ENCODE peak calls at places on chromosomes 12 and 14, in seven cellular contexts. W is K562, N is GM23248, Q is PC-3, M is SK-N-SH, I is endothelial cell of umbilical vein, G is kidney. S is an unnamed sample.

GRCh38 chr14:68468437-68469207 is 324.2 kb downstream of the ZFP36L1 start:
- DNase-seq in W (no peak), N (peak), Q (peak), M (no peak), I (peak), G (peak), S (no peak)

GRCh38 chr14:91793704-91794103 is 61.8 kb upstream of the CATSPERB start:
- DNase-seq in W (no peak), N (no peak), Q (no peak), M (no peak), I (no peak), G (no peak), S (no peak)

GRCh38 chr14:39342768-39343167 is 89.5 kb downstream of the FBXO33 start:
- DNase-seq in W (no peak), N (no peak), Q (no peak), M (no peak), I (no peak), G (no peak), S (no peak)

GRCh38 chr12:779745-780734 is 27.7 kb downstream of the WNK1 start:
- DNase-seq in W (no peak), N (peak), Q (peak), M (no peak), I (peak), G (no peak), S (no peak)

GRCh38 chr14:100677152-100677924 is 49.4 kb upstream of the DLK1 start:
- DNase-seq in W (no peak), N (no peak), Q (no peak), M (peak), I (no peak), G (no peak), S (no peak)

GRCh38 chr12:6469092-6469491 is 1.4 kb downstream of the VAMP1 start:
- DNase-seq in W (no peak), N (no peak), Q (no peak), M (no peak), I (no peak), G (no peak), S (no peak)

GRCh38 chr12:124440031-124440626 is 127.3 kb downstream of the NCOR2 start:
- DNase-seq in W (no peak), N (no peak), Q (no peak), M (no peak), I (no peak), G (no peak), S (no peak)

GRCh38 chr14:49585803-49586672 is at the start of gene RPS29:
- DNase-seq in W (peak), N (peak), Q (peak), M (peak), I (peak), G (peak), S (peak)

GRCh38 chr12:66304296-66304915 is 2.1 kb downstream of the HELB start:
- DNase-seq in W (no peak), N (no peak), Q (no peak), M (no peak), I (no peak), G (no peak), S (no peak)

GRCh38 chr14:55094630-55095157 is 34.4 kb upstream of the LGALS3 start:
- DNase-seq in W (no peak), N (peak), Q (peak), M (no peak), I (no peak), G (no peak), S (no peak)

GRCh38 chr12:105330938-105331804 is 680 bp downstream of the C12orf75 start:
- DNase-seq in W (peak), N (peak), Q (peak), M (no peak), I (no peak), G (peak), S (peak)

GRCh38 chr12:91003737-91004136 is 1.0 kb downstream of the EPYC start:
- DNase-seq in W (no peak), N (no peak), Q (no peak), M (no peak), I (no peak), G (no peak), S (no peak)

GRCh38 chr14:29144598-29144997 is 378.0 kb downstream of the FOXG1 start:
- DNase-seq in W (no peak), N (peak), Q (peak), M (no peak), I (no peak), G (no peak), S (no peak)

GRCh38 chr12:105474672-105475071 is 144.2 kb downstream of the C12orf75 start:
- DNase-seq in W (no peak), N (peak), Q (peak), M (no peak), I (peak), G (no peak), S (no peak)

GRCh38 chr12:33708935-33709334 is 269.3 kb upstream of the SYT10 start:
- DNase-seq in W (no peak), N (no peak), Q (peak), M (no peak), I (no peak), G (no peak), S (no peak)

GRCh38 chr12:47133981-47134380 is 54.2 kb upstream of the AMIGO2 start:
- DNase-seq in W (no peak), N (peak), Q (no peak), M (no peak), I (no peak), G (no peak), S (no peak)

GRCh38 chr12:124264089-124264795 is 30.7 kb upstream of the RFLNA start:
- DNase-seq in W (no peak), N (no peak), Q (no peak), M (no peak), I (no peak), G (peak), S (no peak)

GRCh38 chr12:81147286-81147919 is 69.5 kb downstream of the ACSS3 start:
- DNase-seq in W (no peak), N (no peak), Q (no peak), M (no peak), I (no peak), G (no peak), S (no peak)

GRCh38 chr12:49941556-49942511 is 8.7 kb upstream of the AQP2 start:
- DNase-seq in W (no peak), N (no peak), Q (no peak), M (no peak), I (no peak), G (no peak), S (no peak)

GRCh38 chr12:130876297-130876696 is 4.4 kb downstream of the RAN start:
- DNase-seq in W (no peak), N (no peak), Q (no peak), M (no peak), I (no peak), G (no peak), S (no peak)

GRCh38 chr14:32896979-32897723 is 41.5 kb upstream of the NPAS3 start:
- DNase-seq in W (no peak), N (peak), Q (peak), M (no peak), I (peak), G (no peak), S (no peak)

GRCh38 chr12:112011685-112012084 is 1.3 kb downstream of the TMEM116 start:
- DNase-seq in W (no peak), N (no peak), Q (no peak), M (no peak), I (no peak), G (no peak), S (no peak)

GRCh38 chr12:114163766-114164165 is 197.6 kb upstream of the RBM19 start:
- DNase-seq in W (no peak), N (peak), Q (peak), M (no peak), I (no peak), G (no peak), S (no peak)

GRCh38 chr14:23423657-23424056 is 11.8 kb downstream of the MYH7 start:
- DNase-seq in W (no peak), N (no peak), Q (no peak), M (no peak), I (no peak), G (peak), S (no peak)

GRCh38 chr14:23416801-23417200 is 8.7 kb upstream of the MYH6 start:
- DNase-seq in W (no peak), N (no peak), Q (no peak), M (no peak), I (no peak), G (no peak), S (no peak)

GRCh38 chr14:23418021-23418420 is 9.9 kb upstream of the MYH6 start:
- DNase-seq in W (no peak), N (no peak), Q (no peak), M (no peak), I (no peak), G (no peak), S (no peak)

GRCh38 chr14:23425169-23425568 is 10.3 kb downstream of the MYH7 start:
- DNase-seq in W (no peak), N (no peak), Q (no peak), M (no peak), I (no peak), G (peak), S (no peak)

GRCh38 chr14:23421594-23421993 is 13.5 kb upstream of the MYH6 start:
- DNase-seq in W (no peak), N (no peak), Q (no peak), M (no peak), I (no peak), G (no peak), S (no peak)
- H3K27ac ChIP-seq in W (no peak), N (no peak), Q (no peak), M (no peak), I (no peak), G (no peak), S (no peak)

DNA sequence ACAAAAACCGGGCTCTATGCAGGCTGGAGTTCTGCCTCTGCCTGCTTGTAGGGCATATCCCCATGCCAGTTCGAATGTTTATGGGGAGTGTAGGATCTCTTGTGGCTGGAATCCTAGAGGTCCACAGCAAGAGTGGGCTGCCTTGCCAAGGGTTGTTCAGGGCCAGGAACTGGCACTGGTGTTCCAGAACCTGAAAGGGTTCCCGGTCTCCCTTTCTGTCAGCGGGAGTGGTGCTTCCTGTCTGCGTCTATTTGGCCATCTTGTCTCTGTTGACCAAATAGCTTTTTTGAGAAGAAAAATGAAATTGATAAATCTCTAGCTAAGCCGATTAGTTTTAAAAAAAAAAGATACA is 17.8 kb downstream of the OLR1 start:
- DNase-seq in W (no peak), N (no peak), Q (no peak), M (peak), I (no peak), G (no peak), S (no peak)
- H3K9ac ChIP-seq in W (no peak), N (no peak), Q (no peak), M (no peak), I (no peak), G (peak), S (peak)

DNA sequence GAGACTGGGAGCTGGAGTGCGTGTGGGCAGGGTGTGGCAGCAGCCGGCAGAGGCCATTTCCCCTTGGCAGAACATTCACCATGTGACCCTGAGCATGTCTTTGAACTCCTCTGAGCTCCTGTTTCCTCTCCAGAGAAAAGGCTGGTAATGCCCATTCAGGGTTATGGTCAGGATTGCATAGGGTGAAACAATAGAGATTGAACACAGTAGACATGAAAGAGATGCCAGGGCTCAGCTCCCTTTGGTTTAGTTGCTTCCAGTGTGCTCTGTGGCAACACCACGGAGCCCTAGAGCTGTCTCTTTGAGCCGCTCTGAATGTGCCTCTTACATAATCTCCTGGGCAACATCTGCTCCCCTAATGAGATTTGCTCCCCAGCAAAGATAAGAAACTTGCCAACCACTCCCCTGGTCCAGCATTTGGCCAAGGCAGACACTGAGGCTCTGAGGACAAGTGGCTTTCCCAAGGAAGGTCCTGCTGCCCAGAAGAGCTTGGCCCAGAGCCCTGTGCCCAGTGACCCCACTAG is 4.6 kb downstream of the IFI27 start:
- DNase-seq in W (no peak), N (peak), Q (no peak), M (peak), I (peak), G (no peak), S (peak)
- H3K27ac ChIP-seq in W (no peak), N (no peak), Q (no peak), M (no peak), I (no peak), G (no peak), S (no peak)

GRCh38 chr12:120095356-120096135 is 21.0 kb downstream of the RAB35 start:
- DNase-seq in W (no peak), N (no peak), Q (no peak), M (no peak), I (no peak), G (peak), S (no peak)
- H3K9ac ChIP-seq in W (no peak), N (no peak), Q (no peak), M (no peak), I (no peak), G (no peak), S (no peak)

GRCh38 chr14:104871656-104872468 is 6.8 kb downstream of the CEP170B start:
- DNase-seq in W (no peak), N (peak), Q (no peak), M (no peak), I (no peak), G (peak), S (no peak)
- H3K27ac ChIP-seq in W (no peak), N (no peak), Q (no peak), M (no peak), I (no peak), G (no peak), S (no peak)

DNA sequence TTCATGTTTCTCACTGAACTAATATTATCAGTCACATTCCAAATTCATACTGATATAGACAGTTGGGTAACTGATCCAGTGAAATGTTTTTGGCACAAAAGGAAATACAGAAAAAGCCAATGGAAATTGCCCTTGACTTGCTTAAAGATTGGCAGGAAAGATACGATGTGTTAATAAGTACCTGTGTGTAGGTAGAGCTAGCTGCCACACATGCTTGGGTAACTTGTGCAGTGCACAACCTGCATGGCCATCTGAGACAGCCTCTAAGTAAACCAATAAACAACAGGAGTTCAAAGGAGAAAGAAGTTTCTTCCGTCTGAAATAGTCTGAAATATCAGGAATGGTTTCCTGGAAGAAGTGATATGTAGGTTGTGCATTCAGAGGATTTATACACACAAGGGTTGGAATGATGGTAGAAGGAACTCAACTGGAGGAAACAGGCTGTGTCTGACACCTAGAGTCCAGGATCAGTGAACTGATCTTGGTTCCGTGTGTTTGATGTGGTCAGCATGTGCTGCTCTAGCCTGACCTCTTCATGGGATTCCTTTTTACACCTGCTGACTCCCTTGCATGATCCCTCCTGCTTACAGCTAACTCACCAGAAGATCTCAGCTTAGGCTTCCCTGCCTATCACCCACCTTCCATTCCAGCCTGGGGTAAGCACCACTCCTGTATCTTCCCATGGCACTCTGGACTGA is 81.4 kb upstream of the KRR1 start:
- DNase-seq in W (no peak), N (no peak), Q (no peak), M (no peak), I (no peak), G (no peak), S (no peak)
- H3K9ac ChIP-seq in W (no peak), N (no peak), Q (no peak), M (no peak), I (no peak), G (no peak), S (no peak)

GRCh38 chr14:99192823-99193222 is 79.2 kb downstream of the BCL11B start:
- DNase-seq in W (no peak), N (no peak), Q (no peak), M (no peak), I (no peak), G (no peak), S (no peak)

GRCh38 chr14:99188721-99189120 is 83.3 kb downstream of the BCL11B start:
- DNase-seq in W (peak), N (no peak), Q (no peak), M (peak), I (no peak), G (no peak), S (no peak)

GRCh38 chr14:99191663-99192621 is 80.1 kb downstream of the BCL11B start:
- DNase-seq in W (no peak), N (peak), Q (peak), M (no peak), I (peak), G (peak), S (peak)

GRCh38 chr14:99189201-99189801 is 82.7 kb downstream of the BCL11B start:
- DNase-seq in W (no peak), N (peak), Q (no peak), M (no peak), I (no peak), G (no peak), S (no peak)

GRCh38 chr14:99190696-99191662 is 81.0 kb downstream of the BCL11B start:
- DNase-seq in W (no peak), N (no peak), Q (no peak), M (no peak), I (no peak), G (no peak), S (no peak)
- H3K27ac ChIP-seq in W (no peak), N (no peak), Q (no peak), M (no peak), I (no peak), G (no peak), S (no peak)

DNA sequence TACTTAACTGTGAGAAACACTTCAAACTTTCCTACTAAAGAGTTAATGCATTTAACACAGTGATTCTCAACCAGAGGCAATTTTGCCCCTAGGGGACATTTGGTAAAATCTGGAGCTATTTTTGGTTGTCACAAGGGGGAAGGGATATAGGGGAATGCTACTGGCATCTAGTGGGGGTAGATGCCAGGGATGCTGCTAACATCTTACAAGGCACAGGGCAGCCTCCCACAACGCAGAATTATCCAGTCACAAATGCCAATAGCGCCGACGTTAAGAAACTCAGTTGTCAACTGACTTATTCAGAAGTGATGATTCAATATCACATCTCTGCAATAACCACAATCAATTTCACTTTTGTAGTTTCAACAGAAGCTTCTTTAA is 2.0 kb downstream of the EEA1 start:
- DNase-seq in W (no peak), N (peak), Q (peak), M (peak), I (peak), G (no peak), S (no peak)
- H3K9ac ChIP-seq in W (no peak), N (peak), Q (no peak), M (peak), I (peak), G (no peak), S (peak)

S was measured in colonic mucosa.